ENCODE peak calls at places on chromosomes 12 and 14, in seven cellular contexts. L is OCI-LY7, M is psoas muscle, J is fibroblast of mammary gland, S is stomach, D is mucosa of descending colon, X is BJ. R is an unnamed sample.

GRCh38 chr12:104573-105081 is 38.1 kb downstream of the IQSEC3 start:
- DNase-seq in L (no peak), M (no peak), J (no peak), S (no peak), D (peak; percentile 60), X (no peak), R (no peak)

GRCh38 chr12:164207-164606 is 49.8 kb downstream of the SLC6A12 start:
- DNase-seq in L (peak; percentile 7), M (no peak), J (no peak), S (no peak), D (no peak), X (no peak), R (no peak)

GRCh38 chr12:20415013-20415412 is 46.7 kb downstream of the PDE3A start:
- DNase-seq in L (no peak), M (no peak), J (peak; percentile 65), S (no peak), D (no peak), X (no peak), R (no peak)

GRCh38 chr12:52122904-52123303 is 43.4 kb downstream of the SMIM41 start:
- DNase-seq in L (no peak), M (no peak), J (no peak), S (no peak), D (no peak), X (no peak), R (no peak)

GRCh38 chr14:50321009-50321660 is 9.0 kb downstream of the DMAC2L start:
- DNase-seq in L (peak; percentile 80), M (no peak), J (peak; percentile 96), S (peak; percentile 63), D (no peak), X (peak; percentile 65), R (peak; percentile 50)

GRCh38 chr14:68285421-68286179 is 466.0 kb downstream of the RAD51B start:
- DNase-seq in L (peak; percentile 79), M (no peak), J (peak; percentile 17), S (no peak), D (no peak), X (no peak), R (no peak)

GRCh38 chr14:59698793-59699192 is 122.2 kb upstream of the CCDC175 start:
- DNase-seq in L (no peak), M (no peak), J (peak; percentile 73), S (no peak), D (no peak), X (no peak), R (no peak)

GRCh38 chr12:116559080-116559329 is 176 bp upstream of the MAP1LC3B2 start:
- DNase-seq in L (peak; percentile 87), M (no peak), J (no peak), S (no peak), D (no peak), X (no peak), R (no peak)

GRCh38 chr14:72943876-72944430 is 17.7 kb downstream of the DCAF4 start:
- DNase-seq in L (no peak), M (no peak), J (no peak), S (no peak), D (no peak), X (no peak), R (no peak)

GRCh38 chr12:108399514-108399913 is 60.4 kb upstream of the CMKLR1 start:
- DNase-seq in L (no peak), M (peak; percentile 80), J (peak; percentile 11), S (no peak), D (no peak), X (no peak), R (no peak)

GRCh38 chr14:97219356-97220017 is 422.3 kb downstream of the VRK1 start:
- DNase-seq in L (no peak), M (no peak), J (no peak), S (no peak), D (no peak), X (no peak), R (peak; percentile 27)

GRCh38 chr12:68904351-68904982 is 28.5 kb downstream of the CPM start:
- DNase-seq in L (peak; percentile 46), M (no peak), J (peak; percentile 63), S (no peak), D (no peak), X (no peak), R (no peak)

GRCh38 chr14:103703433-103704385 is 11.5 kb downstream of the XRCC3 start:
- DNase-seq in L (no peak), M (peak; percentile 52), J (no peak), S (no peak), D (no peak), X (no peak), R (no peak)

GRCh38 chr14:103702095-103702494 is 13.2 kb downstream of the XRCC3 start:
- DNase-seq in L (no peak), M (peak; percentile 49), J (no peak), S (no peak), D (no peak), X (no peak), R (no peak)

GRCh38 chr14:103700753-103701490 is 14.3 kb downstream of the XRCC3 start:
- DNase-seq in L (no peak), M (peak; percentile 80), J (no peak), S (no peak), D (no peak), X (no peak), R (no peak)

GRCh38 chr14:103704708-103705107 is 10.5 kb downstream of the XRCC3 start:
- DNase-seq in L (no peak), M (no peak), J (no peak), S (no peak), D (no peak), X (no peak), R (no peak)

GRCh38 chr14:103702497-103703432 is 12.5 kb downstream of the XRCC3 start:
- DNase-seq in L (no peak), M (peak; percentile 58), J (no peak), S (no peak), D (no peak), X (no peak), R (no peak)
- TF ChIP-seq CTCF in L (no peak), M (no peak), J (no peak), S (no peak), D (no peak), X (no peak), R (no peak)

GRCh38 chr14:29800961-29801360 is 126.7 kb downstream of the PRKD1 start:
- DNase-seq in L (no peak), M (no peak), J (no peak), S (no peak), D (no peak), X (no peak), R (no peak)
- TF ChIP-seq CTCF in L (no peak), M (no peak), J (peak; percentile 16), S (no peak), D (no peak), X (no peak), R (peak; percentile 56)

GRCh38 chr14:89773644-89774316 is 180.8 kb downstream of the EFCAB11 start:
- DNase-seq in L (peak; percentile 85), M (peak; percentile 69), J (no peak), S (peak; percentile 80), D (peak; percentile 70), X (no peak), R (peak; percentile 25)

GRCh38 chr14:89765346-89765745 is 189.2 kb downstream of the EFCAB11 start:
- DNase-seq in L (no peak), M (no peak), J (no peak), S (no peak), D (no peak), X (no peak), R (no peak)

GRCh38 chr14:89773151-89773550 is 181.4 kb downstream of the EFCAB11 start:
- DNase-seq in L (peak; percentile 86), M (no peak), J (no peak), S (no peak), D (no peak), X (no peak), R (no peak)

GRCh38 chr14:89771251-89771650 is 183.3 kb downstream of the EFCAB11 start:
- DNase-seq in L (no peak), M (no peak), J (no peak), S (no peak), D (no peak), X (no peak), R (no peak)

DNA sequence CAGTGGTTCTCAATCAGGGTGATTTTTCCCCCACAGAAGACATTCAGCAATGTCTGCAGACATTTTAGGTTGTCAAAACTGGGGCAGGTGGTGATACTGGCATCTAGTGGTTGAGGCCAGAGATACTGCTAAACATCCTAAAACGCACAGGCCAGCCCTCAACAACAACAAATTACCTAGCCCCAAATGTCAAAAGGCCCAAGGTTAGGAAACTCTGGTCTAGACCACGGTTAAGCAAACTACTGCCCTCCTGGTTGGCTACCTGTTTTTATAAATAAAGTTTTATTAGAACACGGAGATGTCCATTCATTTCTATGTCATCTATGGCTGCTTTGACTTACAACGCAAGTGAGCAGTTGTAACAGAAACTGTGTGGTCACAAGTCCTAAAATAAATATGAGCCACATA is 186.7 kb downstream of the EFCAB11 start:
- DNase-seq in L (peak; percentile 81), M (no peak), J (peak; percentile 70), S (no peak), D (no peak), X (no peak), R (peak; percentile 38)
- TF ChIP-seq CTCF in L (peak; percentile 94), M (peak; percentile 28), J (peak; percentile 85), S (peak; percentile 50), D (peak; percentile 23), X (peak; percentile 79), R (peak; percentile 10)

DNA sequence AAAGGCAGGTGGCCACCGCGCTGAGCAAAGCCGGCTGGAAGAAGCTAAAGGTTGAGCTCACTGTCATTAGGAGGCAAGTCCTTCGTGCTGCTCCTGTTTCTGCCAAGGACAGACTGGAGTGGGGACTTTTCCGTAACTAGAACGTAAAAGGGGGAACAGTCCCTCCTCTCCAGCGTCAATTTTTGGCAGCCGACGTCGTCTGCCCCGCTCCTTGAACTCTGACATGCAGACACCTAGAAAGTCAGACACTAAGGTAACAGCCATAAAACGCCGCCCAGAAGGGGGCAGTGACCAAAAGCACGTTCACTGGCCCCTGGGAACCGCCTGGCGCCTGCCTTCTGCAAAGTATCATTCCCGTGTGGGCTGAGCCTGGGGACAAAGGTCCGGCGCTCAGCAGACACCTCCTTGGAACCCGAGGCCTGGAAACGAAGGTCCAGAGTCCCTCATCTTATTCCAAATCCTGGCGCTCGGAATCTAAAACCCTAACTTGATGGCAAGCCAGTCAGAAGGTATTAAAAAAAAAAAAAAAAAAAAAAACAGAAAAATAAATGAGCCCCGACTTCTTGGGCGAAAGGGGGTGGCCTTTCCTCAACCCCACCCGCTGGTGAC is 1.1 kb upstream of the LRP1 start:
- DNase-seq in L (peak; percentile 61), M (peak; percentile 78), J (no peak), S (peak; percentile 84), D (peak; percentile 89), X (no peak), R (peak; percentile 73)
- TF ChIP-seq CTCF in L (peak; percentile 61), M (peak; percentile 22), J (peak; percentile 17), S (peak; percentile 34), D (no peak), X (peak; percentile 23), R (no peak)

DNA sequence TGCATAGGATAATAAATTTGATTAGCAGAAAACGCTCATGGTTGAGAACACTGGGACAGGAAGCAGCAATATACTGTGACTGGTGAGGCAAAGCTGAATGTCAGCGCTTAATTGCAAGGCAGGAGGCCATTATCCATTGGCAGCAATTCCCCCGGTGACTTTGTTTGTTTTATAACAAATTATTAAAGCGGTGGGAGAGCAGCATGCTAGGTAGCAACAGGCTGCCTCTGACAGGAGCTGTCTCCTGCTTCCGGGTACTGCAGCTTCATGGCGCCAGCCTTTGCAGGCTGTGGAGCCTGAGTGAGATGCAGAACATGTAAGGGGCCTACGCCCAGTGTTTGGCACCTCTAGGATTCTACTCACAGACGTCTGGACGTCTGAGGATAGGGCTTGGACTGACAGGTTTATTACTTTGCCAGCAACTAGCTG is 82.2 kb upstream of the SSTR1 start:
- DNase-seq in L (peak; percentile 92), M (no peak), J (no peak), S (no peak), D (no peak), X (no peak), R (no peak)
- TF ChIP-seq CTCF in L (no peak), M (no peak), J (no peak), S (no peak), D (no peak), X (no peak), R (no peak)

GRCh38 chr12:6080149-6081045 is 44.1 kb downstream of the VWF start:
- DNase-seq in L (no peak), M (no peak), J (no peak), S (no peak), D (no peak), X (no peak), R (no peak)
- TF ChIP-seq CTCF in L (no peak), M (no peak), J (no peak), S (no peak), D (no peak), X (no peak), R (no peak)